ENCODE peak calls at places on chromosomes 4 and X, in four cellular contexts. Z is IMR-90, L is ovary, W is neural progenitor cell. V is an unnamed sample.

GRCh38 chr4:147418206-147418605 is 62.7 kb upstream of the EDNRA start:
- DNase-seq in W (no peak), L (no peak), Z (no peak), V (no peak)

GRCh38 chr4:172985552-172985951 is 183.1 kb upstream of the GALNT7 start:
- DNase-seq in Z (no peak), W (no peak), L (no peak), V (peak)

GRCh38 chr4:110197421-110198398 is 705 bp downstream of the ELOVL6 start:
- DNase-seq in L (peak), W (peak), Z (peak), V (peak)

GRCh38 chr4:150211016-150211415 is 132.8 kb downstream of the DCLK2 start:
- DNase-seq in W (no peak), Z (peak), L (no peak), V (peak)

GRCh38 chr4:6468376-6468775 is 4.0 kb downstream of the PPP2R2C start:
- DNase-seq in L (no peak), W (no peak), Z (no peak), V (no peak)

GRCh38 chr4:85534120-85534519 is 59.2 kb downstream of the ARHGAP24 start:
- DNase-seq in W (no peak), L (no peak), Z (no peak), V (no peak)

GRCh38 chrX:65463550-65463949 is 71.0 kb downstream of the LAS1L start:
- DNase-seq in Z (peak), L (no peak), W (peak), V (no peak)

GRCh38 chr4:125666635-125667034 is 351.9 kb downstream of the FAT4 start:
- DNase-seq in L (no peak), W (no peak), Z (no peak), V (no peak)

GRCh38 chrX:74492720-74493201 is 71.5 kb downstream of the SLC16A2 start:
- DNase-seq in Z (no peak), W (peak), L (no peak), V (no peak)

GRCh38 chr4:76723373-76723772 is 174.6 kb downstream of the SOWAHB start:
- DNase-seq in L (no peak), Z (peak), W (no peak), V (peak)

GRCh38 chr4:101348367-101348827 is 1.1 kb upstream of the PPP3CA start:
- DNase-seq in Z (peak), L (no peak), W (no peak), V (no peak)

GRCh38 chr4:103424853-103425252 is 226.7 kb upstream of the CENPE start:
- DNase-seq in W (peak), Z (no peak), L (no peak), V (no peak)

GRCh38 chr4:61224573-61224972 is 24.4 kb downstream of the ADGRL3 start:
- DNase-seq in L (no peak), W (no peak), Z (no peak), V (no peak)

GRCh38 chrX:19377799-19378198 is 34.1 kb downstream of the PDHA1 start:
- DNase-seq in W (no peak), L (no peak), Z (no peak), V (no peak)

GRCh38 chrX:126719208-126719607 is 100.3 kb upstream of the PRR32 start:
- DNase-seq in W (no peak), L (no peak), Z (no peak), V (no peak)

GRCh38 chr4:86013623-86014022 is 346.2 kb downstream of the MAPK10 start:
- DNase-seq in W (no peak), L (no peak), Z (peak), V (peak)

GRCh38 chrX:68252664-68253063 is 180.6 kb downstream of the OPHN1 start:
- DNase-seq in W (no peak), L (no peak), Z (no peak), V (no peak)

GRCh38 chrX:40073439-40074054 is 24.2 kb downstream of the BCOR start:
- DNase-seq in L (no peak), Z (no peak), W (no peak), V (no peak)

GRCh38 chr4:149951501-149951900 is 126.7 kb upstream of the DCLK2 start:
- DNase-seq in Z (no peak), W (no peak), L (no peak), V (no peak)

GRCh38 chr4:13919021-13919441 is 291.5 kb upstream of the BOD1L1 start:
- DNase-seq in L (no peak), W (no peak), Z (peak), V (peak)

GRCh38 chr4:179292443-179292842 is 1850.2 kb upstream of the AGA start:
- DNase-seq in Z (no peak), W (no peak), L (no peak), V (no peak)

GRCh38 chr4:8353912-8354453 is 84.4 kb downstream of the HTRA3 start:
- DNase-seq in Z (peak), W (no peak), L (no peak), V (peak)

GRCh38 chr4:83626245-83626843 is 90.4 kb downstream of the GPAT3 start:
- DNase-seq in L (no peak), Z (no peak), W (no peak), V (no peak)

GRCh38 chr4:55291227-55291629 is 54.8 kb upstream of the SRD5A3 start:
- DNase-seq in L (no peak), Z (no peak), W (no peak), V (peak)

GRCh38 chr4:177380730-177381287 is 61.4 kb downstream of the AGA start:
- DNase-seq in Z (no peak), W (peak), L (no peak), V (no peak)

GRCh38 chr4:95290702-95291101 is 258.1 kb downstream of the UNC5C start:
- DNase-seq in W (no peak), L (no peak), Z (no peak), V (no peak)

GRCh38 chr4:147639388-147639787 is 22.2 kb downstream of the TMEM184C start:
- DNase-seq in Z (no peak), L (no peak), W (no peak), V (peak)

GRCh38 chrX:134480061-134480460 is 20.1 kb downstream of the HPRT1 start:
- DNase-seq in L (no peak), Z (peak), W (no peak), V (no peak)

GRCh38 chrX:19514791-19515614 is at the start of gene MAP3K15:
- DNase-seq in Z (no peak), L (peak), W (peak), V (no peak)

GRCh38 chrX:72349190-72349589 is 43.5 kb upstream of the CITED1 start:
- DNase-seq in Z (no peak), W (no peak), L (no peak), V (no peak)

GRCh38 chr4:14879643-14880042 is 122.6 kb upstream of the CPEB2 start:
- DNase-seq in W (no peak), Z (no peak), L (no peak), V (no peak)

GRCh38 chr4:25081866-25082471 is 51.2 kb upstream of the LGI2 start:
- DNase-seq in L (no peak), Z (no peak), W (no peak), V (no peak)

GRCh38 chr4:101667348-101667747 is 123.2 kb upstream of the BANK1 start:
- DNase-seq in W (no peak), L (no peak), Z (no peak), V (peak)

GRCh38 chr4:42515156-42515884 is 118.0 kb downstream of the SHISA3 start:
- DNase-seq in Z (peak), W (no peak), L (no peak), V (peak)

GRCh38 chr4:40292313-40292759 is 42.8 kb upstream of the CHRNA9 start:
- DNase-seq in W (no peak), Z (peak), L (no peak), V (no peak)

GRCh38 chrX:153582896-153583295 is 16.0 kb downstream of the CCNQ start:
- DNase-seq in Z (peak), W (peak), L (no peak), V (peak)

DNA sequence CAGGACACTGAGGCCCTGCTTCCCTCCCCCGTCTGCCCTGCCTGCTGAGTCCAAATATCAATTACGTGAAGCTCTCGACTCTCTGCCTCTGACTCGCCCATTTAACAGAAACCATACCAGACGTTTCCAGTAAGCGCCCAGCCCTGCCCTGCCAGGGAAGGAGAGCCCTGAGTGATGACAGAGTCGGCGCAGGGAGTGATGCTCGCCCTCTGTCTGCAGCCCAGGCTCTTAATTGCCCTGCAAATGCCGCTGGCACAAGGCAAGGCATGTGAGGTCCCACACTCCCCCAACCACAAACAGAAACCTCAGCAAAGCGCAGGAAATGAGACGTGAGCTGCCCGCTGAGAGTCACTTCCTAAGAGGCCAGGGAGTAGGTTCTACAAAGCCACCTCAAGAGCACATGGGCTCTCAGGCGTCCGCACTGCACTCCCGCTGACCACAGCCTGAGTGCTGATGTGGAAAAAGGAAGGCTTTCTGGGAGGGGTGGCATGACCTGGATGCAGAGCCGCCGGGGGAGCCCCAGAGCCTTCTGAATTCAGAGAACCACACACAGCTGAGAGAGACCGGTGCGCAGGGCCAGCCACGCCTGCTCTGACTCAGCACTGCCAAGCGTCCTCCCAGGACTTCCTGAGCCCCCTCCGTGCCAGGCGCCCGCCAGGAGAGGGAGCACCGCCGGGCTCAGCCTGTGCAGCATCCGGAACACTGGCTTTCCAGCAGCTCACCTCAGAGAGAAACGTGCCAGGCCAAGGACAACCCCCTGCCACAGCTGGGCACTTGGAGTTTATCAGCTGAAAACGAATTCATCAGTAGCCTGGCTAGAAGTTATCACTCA is 5.3 kb downstream of the ZFYVE28 start:
- DNase-seq in W (peak), L (peak), Z (peak), V (peak)
- TF ChIP-seq CTCF in W (peak), L (no peak), Z (peak), V (peak)

GRCh38 chrX:100407784-100408642 is 2.1 kb downstream of the PCDH19 start:
- DNase-seq in Z (no peak), W (peak), L (no peak), V (no peak)
- H3K4me3 ChIP-seq in Z (no peak), W (peak), L (no peak), V (no peak)

DNA sequence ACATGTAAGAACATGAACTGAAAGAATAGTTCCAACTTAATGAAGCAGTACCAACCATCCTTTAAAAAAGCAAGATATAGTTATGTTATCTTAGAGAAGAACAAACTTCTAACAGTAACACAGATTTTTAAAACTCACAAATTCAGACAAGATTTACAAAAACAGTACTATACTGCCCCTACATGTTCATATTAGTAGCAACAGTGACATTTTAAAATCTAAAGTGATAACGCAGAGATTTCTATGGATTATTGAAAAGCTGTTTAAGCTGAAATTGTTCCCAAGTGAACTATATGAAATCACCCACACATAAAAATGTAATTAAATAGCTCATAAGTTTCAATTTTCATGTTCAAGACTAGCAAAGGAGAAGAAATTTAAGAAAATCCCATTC is 166.0 kb downstream of the FBXW7 start:
- DNase-seq in L (no peak), Z (peak), W (no peak), V (peak)
- TF ChIP-seq CTCF in L (peak), Z (peak), W (peak), V (peak)

GRCh38 chr4:146346276-146346675 is 131.9 kb downstream of the REELD1 start:
- DNase-seq in L (no peak), W (no peak), Z (no peak), V (no peak)
- H3K4me3 ChIP-seq in L (no peak), W (no peak), Z (no peak), V (no peak)

GRCh38 chrX:129427267-129427666 is 96.0 kb downstream of the SMARCA1 start:
- DNase-seq in W (no peak), L (no peak), Z (no peak), V (no peak)
- TF ChIP-seq CTCF in W (no peak), L (no peak), Z (no peak), V (no peak)

GRCh38 chr4:138588501-138588900 is 346.4 kb upstream of the SLC7A11 start:
- DNase-seq in Z (no peak), L (no peak), W (no peak), V (no peak)
- H3K4me3 ChIP-seq in Z (no peak), L (no peak), W (no peak), V (no peak)

GRCh38 chr4:67332627-67333026 is 212.7 kb downstream of the CENPC start:
- DNase-seq in Z (no peak), W (peak), L (no peak), V (no peak)

GRCh38 chr4:67327245-67327860 is 217.9 kb downstream of the CENPC start:
- DNase-seq in W (peak), L (no peak), Z (peak), V (peak)
- TF ChIP-seq CTCF in W (peak), L (peak), Z (peak), V (peak)

GRCh38 chr4:4854649-4855292 is 4.7 kb upstream of the MSX1 start:
- DNase-seq in Z (no peak), L (no peak), W (peak), V (no peak)
- H3K4me3 ChIP-seq in Z (no peak), L (no peak), W (no peak), V (no peak)